ENCODE peak calls at places on chromosomes 12 and 14, in five cellular contexts. One of them, this sample, is unnamed.

GRCh38 chr12:81095470-81096232 is 17.8 kb downstream of the ACSS3 start:
- DNase-seq in HepG2: no peak
- DNase-seq in SK-N-SH: no peak
- DNase-seq in HCT116: no peak
- DNase-seq in H1: no peak
- DNase-seq in this sample: no peak

GRCh38 chr14:106808907-106809306 is 1282.5 kb downstream of the TMEM121 start:
- DNase-seq in HCT116: no peak
- DNase-seq in HepG2: no peak
- DNase-seq in SK-N-SH: no peak
- DNase-seq in H1: no peak
- DNase-seq in this sample: no peak

GRCh38 chr12:54418441-54419087 is 502 bp downstream of the ITGA5 start:
- DNase-seq in H1: no peak
- DNase-seq in SK-N-SH: peak; percentile 55
- DNase-seq in HCT116: no peak
- DNase-seq in HepG2: no peak
- DNase-seq in this sample: no peak

GRCh38 chr12:51028126-51028810 is 2.1 kb upstream of the SLC11A2 start:
- DNase-seq in H1: peak; percentile 38
- DNase-seq in SK-N-SH: no peak
- DNase-seq in HCT116: no peak
- DNase-seq in HepG2: peak; percentile 70
- DNase-seq in this sample: peak; percentile 97

GRCh38 chr14:50929506-50929905 is 14.8 kb downstream of the PYGL start:
- DNase-seq in HepG2: no peak
- DNase-seq in HCT116: no peak
- DNase-seq in H1: no peak
- DNase-seq in SK-N-SH: no peak
- DNase-seq in this sample: no peak

GRCh38 chr12:47820631-47821345 is 1.1 kb upstream of the HDAC7 start:
- DNase-seq in HepG2: peak; percentile 88
- DNase-seq in H1: no peak
- DNase-seq in HCT116: peak; percentile 62
- DNase-seq in SK-N-SH: peak; percentile 61
- DNase-seq in this sample: peak; percentile 90

GRCh38 chr14:54348001-54348611 is 48.7 kb upstream of the CDKN3 start:
- DNase-seq in HCT116: peak; percentile 44
- DNase-seq in HepG2: peak; percentile 75
- DNase-seq in H1: no peak
- DNase-seq in SK-N-SH: peak; percentile 55
- DNase-seq in this sample: peak; percentile 50

GRCh38 chr12:124093297-124093696 is 120.3 kb downstream of the ZNF664 start:
- DNase-seq in SK-N-SH: no peak
- DNase-seq in H1: no peak
- DNase-seq in HCT116: no peak
- DNase-seq in HepG2: no peak
- DNase-seq in this sample: no peak

GRCh38 chr12:122355702-122356101 is 66.8 kb downstream of the CLIP1 start:
- DNase-seq in HepG2: no peak
- DNase-seq in SK-N-SH: peak; percentile 14
- DNase-seq in H1: no peak
- DNase-seq in HCT116: no peak
- DNase-seq in this sample: no peak

GRCh38 chr12:58347188-58347587 is 405.8 kb downstream of the ATP23 start:
- DNase-seq in H1: no peak
- DNase-seq in HCT116: no peak
- DNase-seq in HepG2: no peak
- DNase-seq in SK-N-SH: no peak
- DNase-seq in this sample: no peak

GRCh38 chr12:102551186-102551585 is 70.8 kb upstream of the IGF1 start:
- DNase-seq in H1: no peak
- DNase-seq in HepG2: no peak
- DNase-seq in HCT116: no peak
- DNase-seq in SK-N-SH: no peak
- DNase-seq in this sample: no peak

GRCh38 chr14:39474416-39474911 is 42.2 kb upstream of the FBXO33 start:
- DNase-seq in H1: no peak
- DNase-seq in HepG2: peak; percentile 87
- DNase-seq in SK-N-SH: no peak
- DNase-seq in HCT116: no peak
- DNase-seq in this sample: no peak

GRCh38 chr12:15728118-15728598 is 61.0 kb downstream of the EPS8 start:
- DNase-seq in HCT116: peak; percentile 28
- DNase-seq in HepG2: no peak
- DNase-seq in H1: no peak
- DNase-seq in SK-N-SH: peak; percentile 1
- DNase-seq in this sample: no peak

GRCh38 chr14:95959317-95959716 is 79.8 kb upstream of the C14orf132 start:
- DNase-seq in SK-N-SH: no peak
- DNase-seq in HepG2: no peak
- DNase-seq in H1: no peak
- DNase-seq in HCT116: no peak
- DNase-seq in this sample: no peak

GRCh38 chr12:53058674-53059433 is 9.0 kb downstream of the TNS2 start:
- DNase-seq in HCT116: no peak
- DNase-seq in SK-N-SH: no peak
- DNase-seq in H1: no peak
- DNase-seq in HepG2: no peak
- DNase-seq in this sample: no peak

GRCh38 chr12:96719671-96720362 is 187.2 kb upstream of the NEDD1 start:
- DNase-seq in HepG2: no peak
- DNase-seq in HCT116: no peak
- DNase-seq in H1: no peak
- DNase-seq in SK-N-SH: no peak
- DNase-seq in this sample: peak; percentile 50

GRCh38 chr12:93707836-93708235 is 30.7 kb downstream of the CRADD start:
- DNase-seq in SK-N-SH: no peak
- DNase-seq in HepG2: peak; percentile 62
- DNase-seq in H1: no peak
- DNase-seq in HCT116: peak; percentile 26
- DNase-seq in this sample: no peak

GRCh38 chr12:107331912-107332311 is 238.6 kb upstream of the CRY1 start:
- DNase-seq in SK-N-SH: no peak
- DNase-seq in HCT116: no peak
- DNase-seq in HepG2: no peak
- DNase-seq in H1: no peak
- DNase-seq in this sample: no peak

GRCh38 chr14:89669209-89669608 is 252.2 kb upstream of the FOXN3 start:
- DNase-seq in HCT116: no peak
- DNase-seq in HepG2: no peak
- DNase-seq in H1: no peak
- DNase-seq in SK-N-SH: no peak
- DNase-seq in this sample: no peak

GRCh38 chr12:52203126-52203921 is 11.5 kb upstream of the KRT80 start:
- DNase-seq in SK-N-SH: peak; percentile 63
- DNase-seq in H1: no peak
- DNase-seq in HepG2: peak; percentile 63
- DNase-seq in HCT116: peak; percentile 56
- DNase-seq in this sample: no peak

GRCh38 chr14:88599761-88600439 is 37.1 kb downstream of the ZC3H14 start:
- DNase-seq in H1: no peak
- DNase-seq in SK-N-SH: no peak
- DNase-seq in HCT116: no peak
- DNase-seq in HepG2: no peak
- DNase-seq in this sample: no peak

GRCh38 chr12:117069926-117070900 is 29.0 kb downstream of the TESC start:
- DNase-seq in SK-N-SH: no peak
- DNase-seq in HCT116: no peak
- DNase-seq in HepG2: no peak
- DNase-seq in H1: no peak
- DNase-seq in this sample: no peak

DNA sequence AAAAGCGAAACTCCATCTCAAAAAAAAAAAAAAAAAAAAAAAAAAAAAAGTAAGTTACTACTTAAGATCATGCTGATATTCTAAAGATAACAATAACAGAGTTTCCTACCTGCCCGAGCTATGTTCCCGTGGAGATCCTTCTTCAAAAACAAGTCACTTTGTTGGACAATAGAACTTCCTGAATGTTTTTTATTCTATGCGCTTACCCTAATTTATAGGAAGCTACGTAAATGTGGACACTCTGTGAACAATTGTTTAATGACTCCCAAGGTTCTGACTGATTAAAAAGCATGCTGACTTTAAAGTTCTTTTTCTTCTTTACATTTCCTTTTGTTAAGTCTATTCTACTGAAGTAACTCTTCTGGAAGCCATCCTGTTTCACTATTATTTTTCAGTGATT is 52.5 kb downstream of the FGD4 start:
- DNase-seq in HCT116: no peak
- DNase-seq in SK-N-SH: no peak
- DNase-seq in HepG2: no peak
- DNase-seq in H1: no peak
- DNase-seq in this sample: no peak
- TF ChIP-seq JUND in HCT116: no peak
- TF ChIP-seq JUND in SK-N-SH: no peak
- TF ChIP-seq JUND in HepG2: no peak
- TF ChIP-seq JUND in H1: no peak
- TF ChIP-seq JUND in this sample: no peak

GRCh38 chr12:90044069-90044468 is 335.4 kb upstream of the ATP2B1 start:
- DNase-seq in SK-N-SH: no peak
- DNase-seq in H1: no peak
- DNase-seq in HepG2: no peak
- DNase-seq in HCT116: no peak
- DNase-seq in this sample: no peak

GRCh38 chr12:90045559-90045958 is 336.9 kb upstream of the ATP2B1 start:
- DNase-seq in H1: no peak
- DNase-seq in HCT116: no peak
- DNase-seq in SK-N-SH: no peak
- DNase-seq in HepG2: no peak
- DNase-seq in this sample: no peak

GRCh38 chr12:90038290-90038689 is 329.7 kb upstream of the ATP2B1 start:
- DNase-seq in SK-N-SH: no peak
- DNase-seq in HepG2: no peak
- DNase-seq in H1: no peak
- DNase-seq in HCT116: no peak
- DNase-seq in this sample: no peak

GRCh38 chr12:90037740-90038139 is 329.1 kb upstream of the ATP2B1 start:
- DNase-seq in HCT116: no peak
- DNase-seq in SK-N-SH: no peak
- DNase-seq in HepG2: no peak
- DNase-seq in H1: no peak
- DNase-seq in this sample: no peak

DNA sequence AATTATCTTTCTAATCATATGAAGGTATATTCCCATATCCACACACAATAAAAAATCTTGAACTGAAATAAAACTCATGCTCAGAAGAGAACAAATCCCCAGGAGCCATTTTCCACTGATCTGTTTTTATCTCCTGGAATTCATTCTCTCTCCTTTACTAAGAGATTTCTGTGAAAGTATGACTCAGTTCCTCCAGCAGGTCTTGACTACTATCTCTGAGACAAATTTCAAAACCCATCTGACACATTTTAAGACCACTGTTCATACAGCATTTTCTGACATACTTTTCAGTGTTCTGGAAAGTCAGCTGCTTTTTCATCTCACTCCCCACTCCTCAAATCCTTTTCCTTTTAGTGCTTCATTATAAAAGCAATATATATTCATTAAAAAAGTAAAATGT is 334.6 kb upstream of the ATP2B1 start:
- DNase-seq in HCT116: no peak
- DNase-seq in H1: no peak
- DNase-seq in SK-N-SH: no peak
- DNase-seq in HepG2: no peak
- DNase-seq in this sample: no peak
- TF ChIP-seq JUND in HCT116: peak; percentile 20
- TF ChIP-seq JUND in H1: no peak
- TF ChIP-seq JUND in SK-N-SH: peak; percentile 60
- TF ChIP-seq JUND in HepG2: no peak
- TF ChIP-seq JUND in this sample: no peak

DNA sequence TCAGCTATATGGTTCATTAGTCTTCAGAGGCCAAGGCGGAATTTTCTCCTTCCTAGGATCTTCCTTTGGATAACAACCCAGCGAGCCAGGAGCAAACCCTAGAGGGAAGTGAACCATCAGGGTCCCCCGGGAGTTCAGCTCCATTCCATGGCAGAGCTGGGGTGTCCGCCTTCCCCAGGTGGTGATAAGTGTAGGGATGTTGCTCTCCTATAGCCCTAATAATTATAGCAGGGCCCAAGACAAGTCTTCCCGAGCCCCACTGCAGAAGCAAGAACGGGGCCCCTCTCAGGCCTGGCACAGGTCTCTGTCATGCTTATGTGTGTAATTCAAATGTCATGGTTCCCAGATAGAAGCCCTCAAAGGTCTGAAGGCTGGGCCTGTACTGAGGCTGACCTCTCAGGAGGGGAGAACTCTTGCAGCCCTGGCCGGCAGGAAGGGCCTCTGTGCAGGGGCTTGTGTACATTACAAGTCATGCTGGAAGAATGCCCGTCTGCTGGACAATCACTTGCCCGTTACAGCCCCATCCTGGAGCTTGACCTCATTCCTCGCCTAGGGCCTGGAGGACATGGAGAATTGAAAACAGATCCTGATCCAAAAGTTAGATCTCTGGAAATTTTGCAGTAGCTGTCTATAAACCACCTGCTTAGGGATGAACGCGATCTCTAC is 17.3 kb downstream of the LRTM2 start:
- DNase-seq in HepG2: peak; percentile 90
- DNase-seq in SK-N-SH: peak; percentile 90
- DNase-seq in H1: no peak
- DNase-seq in HCT116: no peak
- DNase-seq in this sample: no peak
- TF ChIP-seq JUND in HepG2: peak; percentile 97
- TF ChIP-seq JUND in SK-N-SH: no peak
- TF ChIP-seq JUND in H1: no peak
- TF ChIP-seq JUND in HCT116: no peak
- TF ChIP-seq JUND in this sample: no peak

GRCh38 chr14:85577542-85578140 is 47.7 kb downstream of the FLRT2 start:
- DNase-seq in HepG2: no peak
- DNase-seq in HCT116: no peak
- DNase-seq in H1: no peak
- DNase-seq in SK-N-SH: no peak
- DNase-seq in this sample: no peak

GRCh38 chr14:85576848-85577541 is 47.1 kb downstream of the FLRT2 start:
- DNase-seq in HCT116: no peak
- DNase-seq in HepG2: no peak
- DNase-seq in H1: no peak
- DNase-seq in SK-N-SH: no peak
- DNase-seq in this sample: no peak

GRCh38 chr14:85578925-85579324 is 49.0 kb downstream of the FLRT2 start:
- DNase-seq in SK-N-SH: no peak
- DNase-seq in H1: no peak
- DNase-seq in HCT116: no peak
- DNase-seq in HepG2: no peak
- DNase-seq in this sample: no peak

GRCh38 chr14:85580536-85581165 is 50.7 kb downstream of the FLRT2 start:
- DNase-seq in SK-N-SH: no peak
- DNase-seq in HepG2: no peak
- DNase-seq in HCT116: no peak
- DNase-seq in H1: no peak
- DNase-seq in this sample: no peak

DNA sequence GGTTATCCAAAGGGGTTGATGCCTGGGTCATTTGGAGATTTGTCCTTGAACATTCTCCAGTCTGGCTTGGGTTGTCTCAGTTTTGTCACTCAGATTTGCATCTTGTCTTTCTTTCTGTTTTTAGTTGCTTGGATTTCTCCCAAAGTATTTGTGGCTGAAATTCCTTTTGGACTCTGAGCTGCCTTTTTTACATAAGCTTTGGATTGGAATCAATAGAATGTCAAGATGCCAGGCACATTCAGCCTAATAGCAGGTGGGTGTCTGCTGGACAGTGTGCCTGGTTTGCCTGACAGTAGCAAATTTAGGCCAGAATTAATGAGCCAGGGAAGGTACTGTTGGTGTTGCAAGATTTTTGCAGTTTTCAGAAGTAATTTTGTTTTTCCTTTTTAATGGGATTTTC is 50.0 kb downstream of the FLRT2 start:
- DNase-seq in SK-N-SH: no peak
- DNase-seq in HCT116: no peak
- DNase-seq in HepG2: no peak
- DNase-seq in H1: no peak
- DNase-seq in this sample: no peak
- TF ChIP-seq JUND in SK-N-SH: no peak
- TF ChIP-seq JUND in HCT116: no peak
- TF ChIP-seq JUND in HepG2: no peak
- TF ChIP-seq JUND in H1: no peak
- TF ChIP-seq JUND in this sample: no peak

This sample was measured in T47D.